ENCODE peak calls at places on chromosomes 5 and 9, in seven cellular contexts. G is NCI-H1105 treated with DMSO at 0.1 percent for 48 hours; C is NCI-H69; F is GM04503; W is stimulated activated naive CD4-positive, alpha-beta T cell; Y is HFFc6; J is IMR-90. U is an unnamed sample.

GRCh38 chr5:77186990-77187389 is 23.5 kb upstream of the PDE8B start:
- DNase-seq in G (no peak), C (peak), F (no peak), W (no peak), Y (no peak), J (no peak), U (no peak)

GRCh38 chr5:19210886-19211285 is 777.1 kb downstream of the CDH18 start:
- DNase-seq in G (no peak), C (no peak), F (no peak), W (no peak), Y (no peak), J (no peak), U (no peak)

GRCh38 chr9:107242073-107243063 is 40.7 kb upstream of the RAD23B start:
- DNase-seq in G (peak), C (peak), F (no peak), W (no peak), Y (no peak), J (peak), U (peak)

GRCh38 chr5:39494099-39494498 is 69.3 kb upstream of the DAB2 start:
- DNase-seq in G (no peak), C (no peak), F (peak), W (no peak), Y (no peak), J (peak), U (no peak)

GRCh38 chr9:130383979-130384676 is 60.6 kb upstream of the ASS1 start:
- DNase-seq in G (no peak), C (no peak), F (no peak), W (no peak), Y (no peak), J (no peak), U (no peak)

GRCh38 chr5:36642089-36642488 is 35.7 kb downstream of the SLC1A3 start:
- DNase-seq in G (no peak), C (no peak), F (no peak), W (no peak), Y (no peak), J (no peak), U (no peak)

GRCh38 chr5:176396330-176396729 is 7.8 kb downstream of the HIGD2A start:
- DNase-seq in G (no peak), C (no peak), F (no peak), W (no peak), Y (no peak), J (peak), U (peak)

GRCh38 chr9:61665330-61665751 is 475.5 kb downstream of the SPATA31A7 start:
- DNase-seq in G (peak), C (no peak), F (no peak), W (no peak), Y (no peak), J (no peak), U (no peak)

GRCh38 chr5:73436535-73437125 is 11.9 kb downstream of the FOXD1 start:
- DNase-seq in G (no peak), C (no peak), F (no peak), W (no peak), Y (no peak), J (no peak), U (no peak)

GRCh38 chr5:16674750-16675149 is 58.0 kb upstream of the RETREG1 start:
- DNase-seq in G (no peak), C (no peak), F (no peak), W (no peak), Y (no peak), J (no peak), U (no peak)

GRCh38 chr9:135797507-135798302 is 95.7 kb downstream of the KCNT1 start:
- DNase-seq in G (peak), C (peak), F (no peak), W (no peak), Y (peak), J (peak), U (peak)

GRCh38 chr5:181037365-181037861 is 2.7 kb upstream of the BTNL9 start:
- DNase-seq in G (no peak), C (no peak), F (no peak), W (no peak), Y (no peak), J (no peak), U (no peak)

GRCh38 chr5:111584651-111585050 is 72.3 kb upstream of the STARD4 start:
- DNase-seq in G (no peak), C (no peak), F (no peak), W (no peak), Y (peak), J (peak), U (peak)

GRCh38 chr9:114278881-114279570 is 43.9 kb upstream of the ORM1 start:
- DNase-seq in G (no peak), C (no peak), F (no peak), W (no peak), Y (peak), J (peak), U (peak)

GRCh38 chr9:69412741-69413150 is 87.7 kb downstream of the ENTREP1 start:
- DNase-seq in G (no peak), C (peak), F (peak), W (no peak), Y (peak), J (peak), U (peak)

GRCh38 chr5:161311141-161311708 is 235.3 kb downstream of the GABRB2 start:
- DNase-seq in G (no peak), C (no peak), F (no peak), W (no peak), Y (no peak), J (no peak), U (no peak)

GRCh38 chr5:65611524-65611923 is 12.6 kb downstream of the TRIM23 start:
- DNase-seq in G (peak), C (peak), F (no peak), W (no peak), Y (no peak), J (peak), U (no peak)

GRCh38 chr9:4661165-4662095 is 664 bp upstream of the PLPP6 start:
- DNase-seq in G (peak), C (no peak), F (no peak), W (peak), Y (no peak), J (peak), U (no peak)

GRCh38 chr5:168532471-168532870 is 3.4 kb downstream of the FBLL1 start:
- DNase-seq in G (no peak), C (peak), F (no peak), W (no peak), Y (no peak), J (no peak), U (no peak)

GRCh38 chr9:23907343-23907742 is 81.3 kb upstream of the ELAVL2 start:
- DNase-seq in G (no peak), C (no peak), F (no peak), W (no peak), Y (no peak), J (no peak), U (no peak)

GRCh38 chr5:126471875-126472537 is 48.8 kb downstream of the GRAMD2B start:
- DNase-seq in G (no peak), C (no peak), F (peak), W (no peak), Y (peak), J (peak), U (peak)

GRCh38 chr9:111110805-111111204 is 72.5 kb upstream of the LPAR1 start:
- DNase-seq in G (no peak), C (no peak), F (no peak), W (no peak), Y (no peak), J (no peak), U (no peak)

GRCh38 chr5:108801776-108802175 is 54.1 kb downstream of the FER start:
- DNase-seq in G (no peak), C (no peak), F (peak), W (no peak), Y (peak), J (peak), U (peak)